ENCODE peak calls at places on chromosomes 7 and 10, in eight cellular contexts. One of them, this sample, is unnamed. For H3K36me3 and H3K4me1, the result is how much of the 10 kb centered on the place peaks cover.

GRCh38 chr7:156218544-156219306 is 406.5 kb upstream of the SHH start:
- DNase-seq in adrenal gland: no peak
- DNase-seq in transverse colon: no peak
- DNase-seq in right lobe of liver: no peak
- DNase-seq in heart left ventricle: no peak
- DNase-seq in body of pancreas: no peak
- DNase-seq in stomach: no peak
- DNase-seq in IMR-90: no peak
- DNase-seq in this sample: no peak

GRCh38 chr10:6097063-6097462 is 8.2 kb downstream of the RBM17 start:
- DNase-seq in transverse colon: no peak
- DNase-seq in body of pancreas: no peak
- DNase-seq in adrenal gland: no peak
- DNase-seq in heart left ventricle: no peak
- DNase-seq in stomach: no peak
- DNase-seq in IMR-90: no peak
- DNase-seq in right lobe of liver: no peak
- DNase-seq in this sample: no peak

GRCh38 chr10:88553116-88553752 is 29.9 kb downstream of the RNLS start:
- DNase-seq in heart left ventricle: peak
- DNase-seq in body of pancreas: peak
- DNase-seq in stomach: peak
- DNase-seq in IMR-90: peak
- DNase-seq in adrenal gland: peak
- DNase-seq in right lobe of liver: peak
- DNase-seq in transverse colon: peak
- DNase-seq in this sample: peak

GRCh38 chr7:152016947-152017346 is 8.5 kb upstream of the GALNT11 start:
- DNase-seq in adrenal gland: no peak
- DNase-seq in transverse colon: no peak
- DNase-seq in right lobe of liver: no peak
- DNase-seq in body of pancreas: no peak
- DNase-seq in IMR-90: no peak
- DNase-seq in stomach: no peak
- DNase-seq in heart left ventricle: no peak
- DNase-seq in this sample: no peak

GRCh38 chr7:66769833-66770512 is 29.4 kb downstream of the RABGEF1 start:
- DNase-seq in transverse colon: no peak
- DNase-seq in IMR-90: peak
- DNase-seq in adrenal gland: no peak
- DNase-seq in right lobe of liver: no peak
- DNase-seq in body of pancreas: no peak
- DNase-seq in stomach: no peak
- DNase-seq in heart left ventricle: no peak
- DNase-seq in this sample: no peak

GRCh38 chr7:101678713-101679112 is 49.6 kb upstream of the MYL10 start:
- DNase-seq in IMR-90: peak
- DNase-seq in right lobe of liver: no peak
- DNase-seq in body of pancreas: no peak
- DNase-seq in transverse colon: no peak
- DNase-seq in adrenal gland: peak
- DNase-seq in stomach: no peak
- DNase-seq in heart left ventricle: no peak
- DNase-seq in this sample: no peak

GRCh38 chr7:149869867-149870266 is 3.9 kb upstream of the ATP6V0E2 start:
- DNase-seq in adrenal gland: no peak
- DNase-seq in transverse colon: no peak
- DNase-seq in body of pancreas: no peak
- DNase-seq in stomach: no peak
- DNase-seq in heart left ventricle: peak
- DNase-seq in IMR-90: no peak
- DNase-seq in right lobe of liver: no peak
- DNase-seq in this sample: no peak

GRCh38 chr7:31478744-31479143 is 35.1 kb upstream of the ITPRID1 start:
- DNase-seq in IMR-90: no peak
- DNase-seq in adrenal gland: no peak
- DNase-seq in heart left ventricle: no peak
- DNase-seq in body of pancreas: no peak
- DNase-seq in transverse colon: no peak
- DNase-seq in right lobe of liver: no peak
- DNase-seq in stomach: no peak
- DNase-seq in this sample: no peak

GRCh38 chr10:66925896-66926719 is at the start of gene LRRTM3:
- DNase-seq in adrenal gland: peak
- DNase-seq in IMR-90: peak
- DNase-seq in heart left ventricle: peak
- DNase-seq in transverse colon: peak
- DNase-seq in stomach: peak
- DNase-seq in right lobe of liver: peak
- DNase-seq in body of pancreas: peak
- DNase-seq in this sample: no peak

GRCh38 chr10:110710621-110711020 is 66.5 kb downstream of the RBM20 start:
- DNase-seq in body of pancreas: no peak
- DNase-seq in adrenal gland: no peak
- DNase-seq in IMR-90: no peak
- DNase-seq in stomach: no peak
- DNase-seq in transverse colon: no peak
- DNase-seq in heart left ventricle: no peak
- DNase-seq in right lobe of liver: no peak
- DNase-seq in this sample: no peak
- H3K36me3 ChIP-seq in body of pancreas: under half
- H3K36me3 ChIP-seq in adrenal gland: under half
- H3K36me3 ChIP-seq in IMR-90: under half
- H3K36me3 ChIP-seq in stomach: under half
- H3K36me3 ChIP-seq in transverse colon: under half
- H3K36me3 ChIP-seq in heart left ventricle: under half
- H3K36me3 ChIP-seq in right lobe of liver: under half
- H3K36me3 ChIP-seq in this sample: under half

GRCh38 chr7:128729489-128729888 is 9.7 kb upstream of the CALU start:
- DNase-seq in heart left ventricle: no peak
- DNase-seq in stomach: no peak
- DNase-seq in IMR-90: no peak
- DNase-seq in adrenal gland: no peak
- DNase-seq in transverse colon: no peak
- DNase-seq in body of pancreas: no peak
- DNase-seq in right lobe of liver: no peak
- DNase-seq in this sample: no peak
- TF ChIP-seq POLR2A in heart left ventricle: no peak
- TF ChIP-seq POLR2A in stomach: no peak
- TF ChIP-seq POLR2A in IMR-90: no peak
- TF ChIP-seq POLR2A in adrenal gland: no peak
- TF ChIP-seq POLR2A in transverse colon: no peak
- TF ChIP-seq POLR2A in body of pancreas: no peak
- TF ChIP-seq POLR2A in right lobe of liver: no peak
- TF ChIP-seq POLR2A in this sample: no peak

GRCh38 chr7:95296456-95296855 is 27.9 kb downstream of the PON1 start:
- DNase-seq in IMR-90: no peak
- DNase-seq in stomach: no peak
- DNase-seq in right lobe of liver: no peak
- DNase-seq in adrenal gland: no peak
- DNase-seq in body of pancreas: no peak
- DNase-seq in transverse colon: no peak
- DNase-seq in heart left ventricle: no peak
- DNase-seq in this sample: no peak
- H3K4me1 ChIP-seq in IMR-90: under half
- H3K4me1 ChIP-seq in stomach: under half
- H3K4me1 ChIP-seq in right lobe of liver: under half
- H3K4me1 ChIP-seq in adrenal gland: under half
- H3K4me1 ChIP-seq in body of pancreas: under half
- H3K4me1 ChIP-seq in transverse colon: under half
- H3K4me1 ChIP-seq in heart left ventricle: under half
- H3K4me1 ChIP-seq in this sample: under half

DNA sequence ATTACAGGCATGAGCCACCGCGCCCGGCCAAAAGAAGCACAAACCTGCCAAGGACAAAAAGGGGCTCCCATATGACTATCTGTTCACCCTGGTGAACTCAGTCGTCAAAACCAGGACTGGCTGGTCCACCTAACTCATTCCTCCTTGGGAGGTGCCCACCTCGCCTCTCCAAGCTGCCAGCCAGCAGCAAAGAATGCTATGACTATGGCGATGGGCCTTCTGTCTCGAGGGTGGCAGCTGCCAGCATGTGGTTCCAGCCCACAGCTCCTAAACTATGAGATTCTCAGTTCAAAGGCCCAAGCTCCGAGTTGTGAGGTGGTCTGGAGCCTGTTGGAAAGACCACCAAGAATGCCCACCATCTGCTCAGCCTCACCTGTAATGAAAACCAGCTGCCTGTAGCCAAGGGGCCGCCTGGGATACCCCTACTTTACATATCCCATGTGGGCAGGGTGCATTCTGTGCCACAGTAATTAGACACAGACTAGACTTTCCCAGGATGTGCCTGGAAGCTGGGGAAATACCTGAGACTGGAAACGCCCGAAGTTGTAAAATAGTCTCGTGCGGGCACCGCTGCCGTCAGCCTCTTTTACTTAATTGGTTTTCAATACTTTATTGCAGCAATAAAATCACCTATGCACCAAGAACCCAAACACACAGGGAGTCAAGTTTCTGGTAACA is 71.1 kb downstream of the ZRANB1 start:
- DNase-seq in heart left ventricle: no peak
- DNase-seq in adrenal gland: no peak
- DNase-seq in stomach: no peak
- DNase-seq in body of pancreas: no peak
- DNase-seq in IMR-90: no peak
- DNase-seq in right lobe of liver: no peak
- DNase-seq in transverse colon: peak
- DNase-seq in this sample: no peak
- H3K36me3 ChIP-seq in heart left ventricle: under half
- H3K36me3 ChIP-seq in adrenal gland: under half
- H3K36me3 ChIP-seq in stomach: under half
- H3K36me3 ChIP-seq in body of pancreas: under half
- H3K36me3 ChIP-seq in IMR-90: under half
- H3K36me3 ChIP-seq in right lobe of liver: under half
- H3K36me3 ChIP-seq in transverse colon: under half
- H3K36me3 ChIP-seq in this sample: under half

GRCh38 chr7:44634839-44635591 is 28.6 kb downstream of the OGDH start:
- DNase-seq in body of pancreas: peak
- DNase-seq in adrenal gland: peak
- DNase-seq in heart left ventricle: peak
- DNase-seq in stomach: peak
- DNase-seq in transverse colon: peak
- DNase-seq in right lobe of liver: peak
- DNase-seq in IMR-90: no peak
- DNase-seq in this sample: no peak
- TF ChIP-seq POLR2A in body of pancreas: no peak
- TF ChIP-seq POLR2A in adrenal gland: no peak
- TF ChIP-seq POLR2A in heart left ventricle: no peak
- TF ChIP-seq POLR2A in stomach: no peak
- TF ChIP-seq POLR2A in transverse colon: no peak
- TF ChIP-seq POLR2A in right lobe of liver: no peak
- TF ChIP-seq POLR2A in IMR-90: no peak
- TF ChIP-seq POLR2A in this sample: no peak